ENCODE peak calls at places on chromosomes 1 and 21, in nine cellular contexts. One of them, this sample, is unnamed.
A peak's percentile ranks its signal among the peaks of the same experiment; 100 is the strongest.

GRCh38 chr1:210850556-210850955 is 283.4 kb downstream of the KCNH1 start:
- DNase-seq in WTC11: no peak
- DNase-seq in AG04450: no peak
- DNase-seq in cardiac muscle cell: no peak
- DNase-seq in Peyer's patch: no peak
- DNase-seq in left ventricle myocardium inferior: no peak
- DNase-seq in AG04449: no peak
- DNase-seq in testis: peak; percentile 51
- DNase-seq in mammary epithelial cell: no peak
- DNase-seq in this sample: no peak

GRCh38 chr1:61322769-61323168 is 240.4 kb downstream of the NFIA start:
- DNase-seq in WTC11: no peak
- DNase-seq in AG04450: no peak
- DNase-seq in cardiac muscle cell: no peak
- DNase-seq in Peyer's patch: no peak
- DNase-seq in left ventricle myocardium inferior: no peak
- DNase-seq in AG04449: no peak
- DNase-seq in testis: no peak
- DNase-seq in mammary epithelial cell: peak; percentile 77
- DNase-seq in this sample: no peak

GRCh38 chr1:101317590-101317989 is 80.8 kb downstream of the S1PR1 start:
- DNase-seq in WTC11: peak; percentile 32
- DNase-seq in AG04450: no peak
- DNase-seq in cardiac muscle cell: no peak
- DNase-seq in Peyer's patch: no peak
- DNase-seq in left ventricle myocardium inferior: no peak
- DNase-seq in AG04449: no peak
- DNase-seq in testis: no peak
- DNase-seq in mammary epithelial cell: no peak
- DNase-seq in this sample: no peak

GRCh38 chr1:91478693-91479234 is 21.9 kb upstream of the CDC7 start:
- DNase-seq in WTC11: no peak
- DNase-seq in AG04450: no peak
- DNase-seq in cardiac muscle cell: peak; percentile 19
- DNase-seq in Peyer's patch: no peak
- DNase-seq in left ventricle myocardium inferior: no peak
- DNase-seq in AG04449: no peak
- DNase-seq in testis: no peak
- DNase-seq in mammary epithelial cell: no peak
- DNase-seq in this sample: no peak

GRCh38 chr1:95287825-95288224 is 53.8 kb downstream of the RWDD3 start:
- DNase-seq in WTC11: no peak
- DNase-seq in AG04450: no peak
- DNase-seq in cardiac muscle cell: no peak
- DNase-seq in Peyer's patch: no peak
- DNase-seq in left ventricle myocardium inferior: no peak
- DNase-seq in AG04449: no peak
- DNase-seq in testis: no peak
- DNase-seq in mammary epithelial cell: no peak
- DNase-seq in this sample: no peak

GRCh38 chr1:116754203-116754977 is at the start of gene CD2:
- DNase-seq in WTC11: no peak
- DNase-seq in AG04450: no peak
- DNase-seq in cardiac muscle cell: no peak
- DNase-seq in Peyer's patch: peak; percentile 85
- DNase-seq in left ventricle myocardium inferior: no peak
- DNase-seq in AG04449: no peak
- DNase-seq in testis: no peak
- DNase-seq in mammary epithelial cell: no peak
- DNase-seq in this sample: no peak

GRCh38 chr1:236862615-236863211 is 67.6 kb downstream of the MTR start:
- DNase-seq in WTC11: no peak
- DNase-seq in AG04450: no peak
- DNase-seq in cardiac muscle cell: no peak
- DNase-seq in Peyer's patch: no peak
- DNase-seq in left ventricle myocardium inferior: no peak
- DNase-seq in AG04449: no peak
- DNase-seq in testis: no peak
- DNase-seq in mammary epithelial cell: no peak
- DNase-seq in this sample: no peak

GRCh38 chr21:32329331-32329730 is 30.7 kb downstream of the MRAP start:
- DNase-seq in WTC11: no peak
- DNase-seq in AG04450: no peak
- DNase-seq in cardiac muscle cell: peak; percentile 18
- DNase-seq in Peyer's patch: no peak
- DNase-seq in left ventricle myocardium inferior: no peak
- DNase-seq in AG04449: no peak
- DNase-seq in testis: no peak
- DNase-seq in mammary epithelial cell: no peak
- DNase-seq in this sample: no peak

GRCh38 chr21:25818156-25818950 is 83.6 kb downstream of the GABPA start:
- DNase-seq in WTC11: no peak
- DNase-seq in AG04450: no peak
- DNase-seq in cardiac muscle cell: no peak
- DNase-seq in Peyer's patch: no peak
- DNase-seq in left ventricle myocardium inferior: no peak
- DNase-seq in AG04449: no peak
- DNase-seq in testis: no peak
- DNase-seq in mammary epithelial cell: no peak
- DNase-seq in this sample: no peak

GRCh38 chr1:238252033-238252802 is 361.5 kb upstream of the ZP4 start:
- DNase-seq in WTC11: peak; percentile 80
- DNase-seq in AG04450: no peak
- DNase-seq in cardiac muscle cell: peak; percentile 28
- DNase-seq in Peyer's patch: peak; percentile 85
- DNase-seq in left ventricle myocardium inferior: peak; percentile 41
- DNase-seq in AG04449: peak; percentile 5
- DNase-seq in testis: peak; percentile 78
- DNase-seq in mammary epithelial cell: peak; percentile 58
- DNase-seq in this sample: no peak

GRCh38 chr1:19427087-19427781 is 58.1 kb downstream of the CAPZB start:
- DNase-seq in WTC11: no peak
- DNase-seq in AG04450: peak; percentile 87
- DNase-seq in cardiac muscle cell: no peak
- DNase-seq in Peyer's patch: peak; percentile 59
- DNase-seq in left ventricle myocardium inferior: no peak
- DNase-seq in AG04449: no peak
- DNase-seq in testis: no peak
- DNase-seq in mammary epithelial cell: no peak
- DNase-seq in this sample: no peak

GRCh38 chr1:12124693-12125421 is 41.9 kb upstream of the TNFRSF1B start:
- DNase-seq in WTC11: peak; percentile 78
- DNase-seq in AG04450: peak; percentile 46
- DNase-seq in cardiac muscle cell: peak; percentile 86
- DNase-seq in Peyer's patch: peak; percentile 91
- DNase-seq in left ventricle myocardium inferior: peak; percentile 73
- DNase-seq in AG04449: no peak
- DNase-seq in testis: peak; percentile 87
- DNase-seq in mammary epithelial cell: peak; percentile 41
- DNase-seq in this sample: no peak

GRCh38 chr1:198102454-198102791 is 54.4 kb upstream of the NEK7 start:
- DNase-seq in WTC11: no peak
- DNase-seq in AG04450: no peak
- DNase-seq in cardiac muscle cell: no peak
- DNase-seq in Peyer's patch: no peak
- DNase-seq in left ventricle myocardium inferior: no peak
- DNase-seq in AG04449: no peak
- DNase-seq in testis: no peak
- DNase-seq in mammary epithelial cell: no peak
- DNase-seq in this sample: no peak

GRCh38 chr21:42618713-42619112 is 34.7 kb upstream of the PDE9A start:
- DNase-seq in WTC11: no peak
- DNase-seq in AG04450: no peak
- DNase-seq in cardiac muscle cell: no peak
- DNase-seq in Peyer's patch: peak; percentile 14
- DNase-seq in left ventricle myocardium inferior: no peak
- DNase-seq in AG04449: no peak
- DNase-seq in testis: no peak
- DNase-seq in mammary epithelial cell: no peak
- DNase-seq in this sample: no peak
- TF ChIP-seq CTCF in WTC11: no peak
- TF ChIP-seq CTCF in AG04450: no peak
- TF ChIP-seq CTCF in cardiac muscle cell: no peak
- TF ChIP-seq CTCF in Peyer's patch: no peak
- TF ChIP-seq CTCF in left ventricle myocardium inferior: no peak
- TF ChIP-seq CTCF in AG04449: no peak
- TF ChIP-seq CTCF in testis: no peak
- TF ChIP-seq CTCF in mammary epithelial cell: no peak
- TF ChIP-seq CTCF in this sample: no peak

DNA sequence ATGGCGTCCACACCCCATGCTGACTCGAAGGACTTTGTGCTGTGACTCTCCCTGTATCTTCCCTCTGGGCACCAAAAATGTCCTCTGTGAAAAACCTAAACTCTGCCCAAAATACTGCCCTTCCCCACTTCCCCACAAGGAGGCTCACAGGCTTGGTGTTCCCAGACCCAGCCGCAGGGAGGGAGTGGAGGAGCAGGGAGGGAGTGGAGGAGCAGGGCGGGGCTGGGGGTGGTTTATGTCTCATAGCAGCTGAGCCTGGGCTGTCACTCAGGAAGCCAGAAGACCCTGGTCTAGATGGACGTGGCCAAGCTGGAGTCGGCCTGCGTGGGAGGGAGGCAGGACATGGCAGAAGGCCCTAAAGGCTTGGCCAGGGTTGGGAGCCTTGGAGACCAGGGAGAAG is 461.7 kb downstream of the PTPRU start:
- DNase-seq in WTC11: peak; percentile 70
- DNase-seq in AG04450: no peak
- DNase-seq in cardiac muscle cell: peak; percentile 82
- DNase-seq in Peyer's patch: no peak
- DNase-seq in left ventricle myocardium inferior: no peak
- DNase-seq in AG04449: no peak
- DNase-seq in testis: no peak
- DNase-seq in mammary epithelial cell: peak; percentile 51
- DNase-seq in this sample: no peak
- TF ChIP-seq CTCF in WTC11: peak; percentile 52
- TF ChIP-seq CTCF in AG04450: peak; percentile 84
- TF ChIP-seq CTCF in cardiac muscle cell: peak; percentile 81
- TF ChIP-seq CTCF in Peyer's patch: no peak
- TF ChIP-seq CTCF in left ventricle myocardium inferior: peak; percentile 11
- TF ChIP-seq CTCF in AG04449: peak; percentile 88
- TF ChIP-seq CTCF in testis: no peak
- TF ChIP-seq CTCF in mammary epithelial cell: peak; percentile 67
- TF ChIP-seq CTCF in this sample: peak; percentile 79

GRCh38 chr1:26096471-26096870 is 15.2 kb upstream of the PDIK1L start:
- DNase-seq in WTC11: no peak
- DNase-seq in AG04450: no peak
- DNase-seq in cardiac muscle cell: no peak
- DNase-seq in Peyer's patch: no peak
- DNase-seq in left ventricle myocardium inferior: no peak
- DNase-seq in AG04449: no peak
- DNase-seq in testis: no peak
- DNase-seq in mammary epithelial cell: no peak
- DNase-seq in this sample: no peak

GRCh38 chr1:26094076-26094669 is 17.5 kb upstream of the PDIK1L start:
- DNase-seq in WTC11: no peak
- DNase-seq in AG04450: no peak
- DNase-seq in cardiac muscle cell: peak; percentile 36
- DNase-seq in Peyer's patch: no peak
- DNase-seq in left ventricle myocardium inferior: peak; percentile 70
- DNase-seq in AG04449: no peak
- DNase-seq in testis: no peak
- DNase-seq in mammary epithelial cell: no peak
- DNase-seq in this sample: no peak

GRCh38 chr1:26092422-26092821 is 19.2 kb upstream of the PDIK1L start:
- DNase-seq in WTC11: no peak
- DNase-seq in AG04450: no peak
- DNase-seq in cardiac muscle cell: no peak
- DNase-seq in Peyer's patch: no peak
- DNase-seq in left ventricle myocardium inferior: no peak
- DNase-seq in AG04449: no peak
- DNase-seq in testis: no peak
- DNase-seq in mammary epithelial cell: no peak
- DNase-seq in this sample: no peak

GRCh38 chr1:26097696-26098095 is 13.9 kb upstream of the PDIK1L start:
- DNase-seq in WTC11: no peak
- DNase-seq in AG04450: no peak
- DNase-seq in cardiac muscle cell: peak; percentile 64
- DNase-seq in Peyer's patch: no peak
- DNase-seq in left ventricle myocardium inferior: no peak
- DNase-seq in AG04449: no peak
- DNase-seq in testis: no peak
- DNase-seq in mammary epithelial cell: peak; percentile 61
- DNase-seq in this sample: no peak

DNA sequence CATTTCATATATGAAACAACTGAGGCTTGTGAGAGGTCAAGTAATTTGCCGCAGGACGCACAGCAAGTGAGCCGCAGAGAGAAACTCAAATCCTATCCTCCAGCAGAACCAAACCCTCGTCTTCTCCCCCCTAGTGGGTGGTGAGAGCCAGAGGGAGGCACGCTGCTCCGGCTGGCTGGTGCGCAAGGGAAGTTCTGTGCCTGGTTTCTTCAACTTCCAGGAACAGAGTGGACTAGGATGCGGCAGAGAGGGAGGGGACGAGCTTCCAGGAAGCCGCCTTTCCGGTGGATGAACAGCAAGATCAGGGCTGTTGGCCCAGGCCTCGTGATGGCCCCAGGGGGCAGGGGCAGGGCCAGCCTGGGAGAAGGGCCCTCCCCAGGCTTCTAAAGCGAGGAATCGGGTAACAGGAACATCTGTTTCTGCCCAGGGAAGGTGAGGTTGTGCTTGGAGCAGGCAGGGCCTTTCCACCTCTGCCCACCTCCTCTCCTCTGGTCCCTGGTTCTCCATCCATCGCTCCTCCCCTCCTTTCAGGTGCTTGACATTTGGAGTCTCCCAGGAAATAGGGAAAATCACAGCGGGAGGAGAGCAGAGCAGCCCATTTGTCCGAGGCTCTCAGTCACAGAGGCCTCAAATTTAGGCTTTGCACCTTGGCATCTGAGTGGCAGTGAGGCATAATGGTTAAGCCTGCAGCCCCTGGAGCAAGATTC is 16.8 kb upstream of the PDIK1L start:
- DNase-seq in WTC11: peak; percentile 72
- DNase-seq in AG04450: no peak
- DNase-seq in cardiac muscle cell: peak; percentile 68
- DNase-seq in Peyer's patch: no peak
- DNase-seq in left ventricle myocardium inferior: peak; percentile 57
- DNase-seq in AG04449: no peak
- DNase-seq in testis: peak; percentile 36
- DNase-seq in mammary epithelial cell: no peak
- DNase-seq in this sample: no peak
- TF ChIP-seq CTCF in WTC11: no peak
- TF ChIP-seq CTCF in AG04450: peak; percentile 3
- TF ChIP-seq CTCF in cardiac muscle cell: peak; percentile 29
- TF ChIP-seq CTCF in Peyer's patch: no peak
- TF ChIP-seq CTCF in left ventricle myocardium inferior: peak; percentile 35
- TF ChIP-seq CTCF in AG04449: peak; percentile 5
- TF ChIP-seq CTCF in testis: no peak
- TF ChIP-seq CTCF in mammary epithelial cell: peak; percentile 2
- TF ChIP-seq CTCF in this sample: peak; percentile 37

DNA sequence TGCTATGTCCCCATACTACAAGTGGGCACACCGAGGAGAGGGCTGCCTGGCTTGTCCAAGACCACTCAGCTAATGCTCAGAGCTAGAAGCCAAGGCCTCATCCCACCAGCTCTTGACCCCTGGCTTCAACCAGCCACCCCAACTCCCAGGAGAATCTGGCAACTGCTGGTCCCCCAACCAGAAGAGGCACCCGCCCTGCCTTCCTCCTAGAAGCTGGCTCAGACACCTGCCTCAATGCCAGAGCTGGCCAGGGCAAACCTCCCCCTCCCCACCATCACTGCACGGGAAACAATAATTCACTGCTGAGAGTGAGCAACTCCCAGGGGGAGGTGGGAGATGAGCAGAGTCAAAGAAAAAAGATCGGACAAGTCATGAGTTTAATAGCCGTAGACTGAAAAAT is 3.4 kb downstream of the CHD5 start:
- DNase-seq in WTC11: no peak
- DNase-seq in AG04450: no peak
- DNase-seq in cardiac muscle cell: no peak
- DNase-seq in Peyer's patch: no peak
- DNase-seq in left ventricle myocardium inferior: no peak
- DNase-seq in AG04449: no peak
- DNase-seq in testis: no peak
- DNase-seq in mammary epithelial cell: no peak
- DNase-seq in this sample: no peak
- TF ChIP-seq CTCF in WTC11: no peak
- TF ChIP-seq CTCF in AG04450: no peak
- TF ChIP-seq CTCF in cardiac muscle cell: no peak
- TF ChIP-seq CTCF in Peyer's patch: no peak
- TF ChIP-seq CTCF in left ventricle myocardium inferior: no peak
- TF ChIP-seq CTCF in AG04449: no peak
- TF ChIP-seq CTCF in testis: no peak
- TF ChIP-seq CTCF in mammary epithelial cell: no peak
- TF ChIP-seq CTCF in this sample: no peak

This sample was measured in chondrocyte.